ENCODE peak calls at places on chromosomes 4 and X, in eight cellular contexts. V is neural progenitor cell, D is T-helper 1 cell, T is LoVo, N is SK-N-DZ, H is SHP77, L is Calu3, F is thyroid gland. B is an unnamed sample.
A peak's percentile ranks its signal among the peaks of the same experiment; 100 is the strongest.

GRCh38 chr4:69836321-69836720 is 23.6 kb downstream of the SULT1E1 start:
- DNase-seq in D (no peak), F (no peak), H (no peak), T (no peak), L (no peak), N (no peak), V (no peak), B (no peak)

GRCh38 chr4:114601304-114602052 is 2.9 kb downstream of the UGT8 start:
- DNase-seq in V (no peak), L (no peak), D (no peak), N (no peak), T (no peak), H (no peak), F (no peak), B (no peak)

GRCh38 chrX:40543661-40544328 is 37.0 kb upstream of the ATP6AP2 start:
- DNase-seq in L (peak; percentile 49), H (no peak), T (peak; percentile 35), N (peak; percentile 66), V (peak; percentile 90), D (peak; percentile 6), F (peak; percentile 25), B (peak; percentile 41)

GRCh38 chrX:121876316-121876715 is 828.9 kb downstream of the GLUD2 start:
- DNase-seq in H (no peak), T (no peak), F (no peak), N (no peak), D (no peak), L (peak; percentile 24), V (no peak), B (no peak)

GRCh38 chr4:154208424-154208823 is 283.2 kb downstream of the DCHS2 start:
- DNase-seq in F (no peak), V (no peak), T (peak; percentile 38), N (no peak), H (no peak), L (peak; percentile 40), D (no peak), B (no peak)

GRCh38 chr4:92387459-92388069 is 83.8 kb downstream of the GRID2 start:
- DNase-seq in F (peak; percentile 1), N (peak; percentile 56), T (peak; percentile 53), V (peak; percentile 57), D (no peak), H (no peak), L (peak; percentile 2), B (no peak)

GRCh38 chrX:27619975-27620374 is 29.8 kb downstream of the DCAF8L2 start:
- DNase-seq in F (no peak), H (no peak), V (peak; percentile 21), T (peak; percentile 5), L (peak; percentile 6), N (peak; percentile 14), D (no peak), B (no peak)

GRCh38 chr4:158996669-158997074 is 106.2 kb upstream of the RAPGEF2 start:
- DNase-seq in D (no peak), H (no peak), F (no peak), N (no peak), V (no peak), T (peak; percentile 92), L (no peak), B (no peak)

GRCh38 chr4:88159137-88159725 is 792 bp upstream of the ABCG2 start:
- DNase-seq in F (peak; percentile 16), V (no peak), T (peak; percentile 36), N (no peak), L (peak; percentile 24), D (no peak), H (no peak), B (no peak)

GRCh38 chrX:107199491-107199890 is 6.7 kb downstream of the NUP62CL start:
- DNase-seq in D (no peak), L (no peak), N (no peak), F (no peak), H (no peak), V (no peak), T (no peak), B (no peak)

GRCh38 chr4:73751166-73751565 is 10.8 kb downstream of the CXCL8 start:
- DNase-seq in N (no peak), T (no peak), V (no peak), F (no peak), D (no peak), H (no peak), L (no peak), B (no peak)

GRCh38 chr4:4443821-4444220 is 56.9 kb downstream of the NSG1 start:
- DNase-seq in F (no peak), H (no peak), D (no peak), L (no peak), T (peak; percentile 2), N (no peak), V (no peak), B (no peak)

GRCh38 chrX:9163153-9163790 is 129.3 kb upstream of the FAM9B start:
- DNase-seq in H (peak; percentile 4), L (no peak), D (no peak), V (peak; percentile 2), N (no peak), T (peak; percentile 7), F (no peak), B (peak; percentile 66)

GRCh38 chr4:23747131-23747752 is 142.6 kb downstream of the PPARGC1A start:
- DNase-seq in D (no peak), F (no peak), N (no peak), V (no peak), T (no peak), H (no peak), L (no peak), B (no peak)

GRCh38 chrX:71604141-71604540 is 14.2 kb downstream of the CXCR3 start:
- DNase-seq in D (no peak), N (no peak), T (no peak), F (no peak), V (no peak), L (no peak), H (no peak), B (no peak)

GRCh38 chrX:123081766-123082165 is 102.3 kb upstream of the GRIA3 start:
- DNase-seq in T (no peak), F (no peak), D (no peak), H (no peak), N (no peak), V (no peak), L (no peak), B (no peak)

GRCh38 chr4:78612398-78613005 is 60.9 kb downstream of the ANXA3 start:
- DNase-seq in N (peak; percentile 57), F (peak; percentile 41), H (no peak), L (peak; percentile 17), V (no peak), D (no peak), T (peak; percentile 23), B (no peak)

GRCh38 chrX:155767101-155767878 is 113.9 kb upstream of the VAMP7 start:
- DNase-seq in D (peak; percentile 3), H (peak; percentile 0), L (peak; percentile 63), T (peak; percentile 44), F (peak; percentile 51), N (peak; percentile 58), V (peak; percentile 76), B (peak; percentile 43)

GRCh38 chr4:35739305-35739704 is 505.0 kb downstream of the ARAP2 start:
- DNase-seq in F (no peak), V (no peak), D (no peak), N (no peak), L (no peak), H (no peak), T (no peak), B (no peak)

GRCh38 chrX:100973411-100973810 is 3.9 kb downstream of the ARL13A start:
- DNase-seq in H (no peak), T (no peak), F (no peak), D (no peak), V (no peak), N (no peak), L (no peak), B (no peak)

GRCh38 chrX:16712825-16713155 is 321 bp upstream of the CTPS2 start:
- DNase-seq in T (no peak), L (no peak), V (no peak), F (no peak), N (no peak), H (no peak), D (no peak), B (no peak)

GRCh38 chr4:1910643-1911042 is 39.5 kb downstream of the NSD2 start:
- DNase-seq in F (peak; percentile 56), T (peak; percentile 17), N (peak; percentile 52), H (no peak), D (no peak), V (peak; percentile 71), L (peak; percentile 46), B (no peak)

GRCh38 chrX:107726809-107727534 is 48.6 kb downstream of the TSC22D3 start:
- DNase-seq in L (no peak), N (no peak), H (no peak), F (peak; percentile 54), V (no peak), T (no peak), D (no peak), B (no peak)

GRCh38 chr4:120052840-120053239 is 13.8 kb downstream of the MAD2L1 start:
- DNase-seq in H (no peak), L (no peak), F (no peak), D (no peak), N (no peak), T (no peak), V (no peak), B (no peak)

GRCh38 chr4:52376107-52376704 is 282.9 kb downstream of the USP46 start:
- DNase-seq in H (peak; percentile 60), T (peak; percentile 31), V (peak; percentile 72), F (peak; percentile 13), N (peak; percentile 57), D (peak; percentile 1), L (peak; percentile 14), B (peak; percentile 43)

GRCh38 chr4:142353149-142353738 is 492.9 kb downstream of the INPP4B start:
- DNase-seq in H (no peak), N (peak; percentile 47), F (peak; percentile 18), L (no peak), T (peak; percentile 76), V (peak; percentile 85), D (no peak), B (no peak)

GRCh38 chrX:74450803-74451449 is 29.6 kb downstream of the SLC16A2 start:
- DNase-seq in T (peak; percentile 6), V (no peak), H (no peak), N (no peak), L (no peak), F (no peak), D (no peak), B (no peak)

GRCh38 chrX:30282527-30282926 is 26.7 kb downstream of the NR0B1 start:
- DNase-seq in H (no peak), T (no peak), D (no peak), F (no peak), N (no peak), V (no peak), L (no peak), B (no peak)

GRCh38 chr4:11312389-11312788 is 116.3 kb downstream of the HS3ST1 start:
- DNase-seq in V (no peak), T (no peak), L (peak; percentile 8), D (no peak), H (no peak), F (no peak), N (no peak), B (no peak)

GRCh38 chrX:68443155-68443868 is 10.0 kb upstream of the OPHN1 start:
- DNase-seq in V (no peak), N (no peak), L (peak; percentile 40), F (peak; percentile 69), D (no peak), H (no peak), T (peak; percentile 4), B (no peak)

GRCh38 chr4:27094785-27095184 is 234.1 kb downstream of the STIM2 start:
- DNase-seq in F (no peak), N (no peak), H (no peak), D (no peak), L (peak; percentile 14), T (no peak), V (no peak), B (peak; percentile 25)

GRCh38 chrX:23803931-23804381 is 21.0 kb downstream of the SAT1 start:
- DNase-seq in T (peak; percentile 58), H (no peak), V (no peak), L (peak; percentile 64), D (no peak), F (peak; percentile 44), N (no peak), B (no peak)

GRCh38 chr4:97500423-97500822 is 642.9 kb downstream of the STPG2 start:
- DNase-seq in N (no peak), V (no peak), F (no peak), L (no peak), T (no peak), D (no peak), H (no peak), B (no peak)

GRCh38 chr4:164700471-164700870 is 53.5 kb upstream of the SMIM31 start:
- DNase-seq in T (no peak), V (peak; percentile 64), N (peak; percentile 4), H (peak; percentile 22), L (peak; percentile 20), F (no peak), D (no peak), B (no peak)